ENCODE peak calls at places on chromosomes 2 and 18, in six cellular contexts. One of them, this sample, is unnamed. For H3K4me1, the result is how much of the 10 kb centered on the place peaks cover.

GRCh38 chr2:8089596-8089995 is 592.3 kb upstream of the ID2 start:
- DNase-seq in lung: no peak
- DNase-seq in HCT116: no peak
- DNase-seq in uterus: no peak
- DNase-seq in MM.1S: no peak
- DNase-seq in ovary: no peak
- DNase-seq in this sample: no peak

GRCh38 chr2:68302281-68302680 is 17.5 kb downstream of the CNRIP1 start:
- DNase-seq in lung: no peak
- DNase-seq in HCT116: no peak
- DNase-seq in uterus: no peak
- DNase-seq in MM.1S: no peak
- DNase-seq in ovary: no peak
- DNase-seq in this sample: no peak

GRCh38 chr18:74981476-74981875 is 227.5 kb downstream of the PTGR3 start:
- DNase-seq in lung: no peak
- DNase-seq in HCT116: no peak
- DNase-seq in uterus: no peak
- DNase-seq in MM.1S: no peak
- DNase-seq in ovary: no peak
- DNase-seq in this sample: no peak

GRCh38 chr2:189681903-189682302 is 7.4 kb downstream of the ANKAR start:
- DNase-seq in lung: no peak
- DNase-seq in HCT116: no peak
- DNase-seq in uterus: no peak
- DNase-seq in MM.1S: no peak
- DNase-seq in ovary: no peak
- DNase-seq in this sample: no peak

GRCh38 chr2:28129955-28130695 is 239.6 kb downstream of the BABAM2 start:
- DNase-seq in lung: no peak
- DNase-seq in HCT116: no peak
- DNase-seq in uterus: no peak
- DNase-seq in MM.1S: no peak
- DNase-seq in ovary: no peak
- DNase-seq in this sample: no peak

GRCh38 chr18:78784861-78785260 is 194.8 kb upstream of the SALL3 start:
- DNase-seq in lung: no peak
- DNase-seq in HCT116: no peak
- DNase-seq in uterus: no peak
- DNase-seq in MM.1S: no peak
- DNase-seq in ovary: no peak
- DNase-seq in this sample: no peak

GRCh38 chr2:231037202-231037730 is at the start of gene C2orf72:
- DNase-seq in lung: no peak
- DNase-seq in HCT116: no peak
- DNase-seq in uterus: no peak
- DNase-seq in MM.1S: no peak
- DNase-seq in ovary: no peak
- DNase-seq in this sample: no peak

GRCh38 chr2:11248-11941 is 34.9 kb downstream of the FAM110C start:
- DNase-seq in lung: peak
- DNase-seq in HCT116: peak
- DNase-seq in uterus: peak
- DNase-seq in MM.1S: peak
- DNase-seq in ovary: peak
- DNase-seq in this sample: no peak

GRCh38 chr18:45324081-45324480 is 291.2 kb upstream of the SLC14A2 start:
- DNase-seq in lung: no peak
- DNase-seq in HCT116: no peak
- DNase-seq in uterus: no peak
- DNase-seq in MM.1S: no peak
- DNase-seq in ovary: no peak
- DNase-seq in this sample: no peak

GRCh38 chr2:9941196-9941995 is 10.1 kb upstream of the GRHL1 start:
- DNase-seq in lung: no peak
- DNase-seq in HCT116: no peak
- DNase-seq in uterus: no peak
- DNase-seq in MM.1S: no peak
- DNase-seq in ovary: no peak
- DNase-seq in this sample: no peak

GRCh38 chr2:177295479-177295878 is 31.0 kb upstream of the NFE2L2 start:
- DNase-seq in lung: no peak
- DNase-seq in HCT116: no peak
- DNase-seq in uterus: peak
- DNase-seq in MM.1S: no peak
- DNase-seq in ovary: no peak
- DNase-seq in this sample: no peak

GRCh38 chr2:232339121-232340081 is 39.1 kb upstream of the ALPP start:
- DNase-seq in lung: no peak
- DNase-seq in HCT116: no peak
- DNase-seq in uterus: no peak
- DNase-seq in MM.1S: no peak
- DNase-seq in ovary: peak
- DNase-seq in this sample: no peak

GRCh38 chr18:57839942-57840381 is 36.8 kb upstream of the ATP8B1 start:
- DNase-seq in lung: no peak
- DNase-seq in HCT116: no peak
- DNase-seq in uterus: no peak
- DNase-seq in MM.1S: no peak
- DNase-seq in ovary: no peak
- DNase-seq in this sample: no peak

GRCh38 chr2:38509322-38509946 is 93.3 kb downstream of the HNRNPLL start:
- DNase-seq in lung: no peak
- DNase-seq in HCT116: no peak
- DNase-seq in uterus: peak
- DNase-seq in MM.1S: no peak
- DNase-seq in ovary: no peak
- DNase-seq in this sample: no peak

GRCh38 chr2:23686405-23687029 is 240.4 kb downstream of the ATAD2B start:
- DNase-seq in lung: no peak
- DNase-seq in HCT116: no peak
- DNase-seq in uterus: no peak
- DNase-seq in MM.1S: no peak
- DNase-seq in ovary: no peak
- DNase-seq in this sample: no peak

GRCh38 chr2:9219027-9219445 is 12.4 kb downstream of the ASAP2 start:
- DNase-seq in lung: no peak
- DNase-seq in HCT116: no peak
- DNase-seq in uterus: no peak
- DNase-seq in MM.1S: no peak
- DNase-seq in ovary: no peak
- DNase-seq in this sample: no peak

GRCh38 chr2:240603081-240603835 is 16.7 kb downstream of the CAPN10 start:
- DNase-seq in lung: no peak
- DNase-seq in HCT116: no peak
- DNase-seq in uterus: peak
- DNase-seq in MM.1S: no peak
- DNase-seq in ovary: no peak
- DNase-seq in this sample: no peak

GRCh38 chr2:98693477-98693876 is 37.5 kb downstream of the MGAT4A start:
- DNase-seq in lung: no peak
- DNase-seq in HCT116: no peak
- DNase-seq in uterus: no peak
- DNase-seq in MM.1S: no peak
- DNase-seq in ovary: no peak
- DNase-seq in this sample: no peak

GRCh38 chr2:182545420-182546167 is 118.8 kb upstream of the PDE1A start:
- DNase-seq in lung: no peak
- DNase-seq in HCT116: no peak
- DNase-seq in uterus: no peak
- DNase-seq in MM.1S: no peak
- DNase-seq in ovary: no peak
- DNase-seq in this sample: no peak

GRCh38 chr2:232350804-232351685 is 27.5 kb upstream of the ALPP start:
- DNase-seq in lung: no peak
- DNase-seq in HCT116: no peak
- DNase-seq in uterus: no peak
- DNase-seq in MM.1S: no peak
- DNase-seq in ovary: no peak
- DNase-seq in this sample: no peak

GRCh38 chr2:67322361-67323001 is 74.7 kb upstream of the ETAA1 start:
- DNase-seq in lung: peak
- DNase-seq in HCT116: peak
- DNase-seq in uterus: peak
- DNase-seq in MM.1S: peak
- DNase-seq in ovary: peak
- DNase-seq in this sample: no peak

GRCh38 chr2:70905443-70905842 is 30.3 kb upstream of the ATP6V1B1 start:
- DNase-seq in lung: peak
- DNase-seq in HCT116: no peak
- DNase-seq in uterus: no peak
- DNase-seq in MM.1S: no peak
- DNase-seq in ovary: no peak
- DNase-seq in this sample: no peak

GRCh38 chr2:174878537-174879147 is 114.4 kb upstream of the CHRNA1 start:
- DNase-seq in lung: no peak
- DNase-seq in HCT116: no peak
- DNase-seq in uterus: peak
- DNase-seq in MM.1S: peak
- DNase-seq in ovary: peak
- DNase-seq in this sample: no peak

GRCh38 chr2:109213646-109214417 is 84.8 kb downstream of the SH3RF3 start:
- DNase-seq in lung: no peak
- DNase-seq in HCT116: no peak
- DNase-seq in uterus: no peak
- DNase-seq in MM.1S: peak
- DNase-seq in ovary: no peak
- DNase-seq in this sample: peak

GRCh38 chr2:151334082-151334815 is 23.1 kb upstream of the TNFAIP6 start:
- DNase-seq in lung: no peak
- DNase-seq in HCT116: no peak
- DNase-seq in uterus: no peak
- DNase-seq in MM.1S: no peak
- DNase-seq in ovary: no peak
- DNase-seq in this sample: no peak

GRCh38 chr2:77190721-77191346 is 331.3 kb downstream of the LRRTM4 start:
- DNase-seq in lung: no peak
- DNase-seq in HCT116: no peak
- DNase-seq in uterus: no peak
- DNase-seq in MM.1S: no peak
- DNase-seq in ovary: no peak
- DNase-seq in this sample: no peak

GRCh38 chr2:231890896-231891513 is 35.2 kb downstream of the NPPC start:
- DNase-seq in lung: no peak
- DNase-seq in HCT116: no peak
- DNase-seq in uterus: no peak
- DNase-seq in MM.1S: no peak
- DNase-seq in ovary: no peak
- DNase-seq in this sample: no peak

DNA sequence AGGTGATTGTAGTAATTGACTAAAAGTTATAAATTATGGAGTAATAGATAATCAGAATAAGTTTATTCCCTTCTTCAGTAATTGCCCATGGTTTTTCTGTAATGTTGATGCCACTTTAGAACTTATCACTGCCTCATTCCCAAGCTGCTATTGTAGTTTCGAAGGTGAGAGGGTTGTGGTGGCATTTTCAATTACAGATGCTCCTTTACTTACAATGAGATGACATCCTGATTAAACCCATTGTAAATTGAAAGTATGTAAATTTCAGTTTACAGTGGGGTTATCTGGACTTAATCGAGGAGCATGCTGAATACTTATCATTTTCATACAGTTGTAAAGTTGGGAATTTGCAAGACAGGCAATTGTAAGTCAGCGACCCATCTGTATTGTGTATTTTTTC is 2.9 kb downstream of the NDUFV2 start:
- DNase-seq in lung: no peak
- DNase-seq in HCT116: no peak
- DNase-seq in uterus: no peak
- DNase-seq in MM.1S: peak
- DNase-seq in ovary: no peak
- DNase-seq in this sample: no peak
- H3K4me3 ChIP-seq in lung: no peak
- H3K4me3 ChIP-seq in HCT116: no peak
- H3K4me3 ChIP-seq in uterus: no peak
- H3K4me3 ChIP-seq in MM.1S: peak
- H3K4me3 ChIP-seq in ovary: no peak
- H3K4me3 ChIP-seq in this sample: no peak

GRCh38 chr18:4403836-4404235 is 51.3 kb downstream of the DLGAP1 start:
- DNase-seq in lung: no peak
- DNase-seq in HCT116: no peak
- DNase-seq in uterus: no peak
- DNase-seq in MM.1S: no peak
- DNase-seq in ovary: no peak
- DNase-seq in this sample: no peak
- H3K4me1 ChIP-seq in lung: under half
- H3K4me1 ChIP-seq in HCT116: under half
- H3K4me1 ChIP-seq in uterus: under half
- H3K4me1 ChIP-seq in MM.1S: under half
- H3K4me1 ChIP-seq in ovary: under half
- H3K4me1 ChIP-seq in this sample: under half

GRCh38 chr2:173580351-173580750 is 225.7 kb downstream of the CDCA7 start:
- DNase-seq in lung: no peak
- DNase-seq in HCT116: no peak
- DNase-seq in uterus: no peak
- DNase-seq in MM.1S: no peak
- DNase-seq in ovary: no peak
- DNase-seq in this sample: no peak
- H3K27ac ChIP-seq in lung: no peak
- H3K27ac ChIP-seq in HCT116: no peak
- H3K27ac ChIP-seq in uterus: no peak
- H3K27ac ChIP-seq in MM.1S: no peak
- H3K27ac ChIP-seq in ovary: no peak
- H3K27ac ChIP-seq in this sample: no peak

GRCh38 chr2:69836316-69836715 is 6.9 kb downstream of the GMCL1 start:
- DNase-seq in lung: no peak
- DNase-seq in HCT116: no peak
- DNase-seq in uterus: no peak
- DNase-seq in MM.1S: peak
- DNase-seq in ovary: no peak
- DNase-seq in this sample: no peak

GRCh38 chr2:69830045-69830905 is 815 bp downstream of the GMCL1 start:
- DNase-seq in lung: peak
- DNase-seq in HCT116: no peak
- DNase-seq in uterus: peak
- DNase-seq in MM.1S: peak
- DNase-seq in ovary: no peak
- DNase-seq in this sample: peak

GRCh38 chr2:69831354-69831905 is 2.0 kb downstream of the GMCL1 start:
- DNase-seq in lung: no peak
- DNase-seq in HCT116: no peak
- DNase-seq in uterus: no peak
- DNase-seq in MM.1S: no peak
- DNase-seq in ovary: no peak
- DNase-seq in this sample: no peak

GRCh38 chr2:69835666-69836065 is 6.2 kb downstream of the GMCL1 start:
- DNase-seq in lung: no peak
- DNase-seq in HCT116: no peak
- DNase-seq in uterus: no peak
- DNase-seq in MM.1S: no peak
- DNase-seq in ovary: no peak
- DNase-seq in this sample: no peak

DNA sequence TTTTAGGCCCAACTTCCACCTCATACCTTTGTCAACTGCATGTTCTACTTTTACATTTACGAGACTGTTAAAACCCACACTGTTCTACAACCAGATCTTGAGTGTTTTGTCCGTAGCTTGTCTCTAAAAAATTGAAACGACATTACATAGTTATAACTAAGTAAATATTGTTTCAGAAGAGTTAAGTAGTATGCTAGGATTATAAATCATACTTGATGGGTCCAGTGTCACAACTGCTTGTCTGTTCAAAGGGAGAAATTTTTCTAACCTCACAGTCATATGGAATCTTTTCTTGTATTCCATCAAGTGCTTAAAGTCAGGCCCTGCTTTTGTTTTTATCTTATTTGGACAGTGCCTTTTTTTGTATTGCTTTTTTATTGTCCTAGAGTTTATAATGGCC is 4.3 kb downstream of the GMCL1 start:
- DNase-seq in lung: no peak
- DNase-seq in HCT116: no peak
- DNase-seq in uterus: no peak
- DNase-seq in MM.1S: no peak
- DNase-seq in ovary: no peak
- DNase-seq in this sample: no peak
- H3K4me3 ChIP-seq in lung: no peak
- H3K4me3 ChIP-seq in HCT116: no peak
- H3K4me3 ChIP-seq in uterus: no peak
- H3K4me3 ChIP-seq in MM.1S: no peak
- H3K4me3 ChIP-seq in ovary: no peak
- H3K4me3 ChIP-seq in this sample: no peak